ENCODE peak calls at places on chromosome 10, in ten cellular contexts. O, Q, R, I, L, H, V, Z, J and T are unnamed samples.
A peak's percentile ranks its signal among the peaks of the same experiment; 100 is the strongest.

GRCh38 chr10:94630017-94630688 is 53.4 kb upstream of the CYP2C18 start:
- DNase-seq in O (peak; percentile 34), Q (peak; percentile 66), R (no peak), I (peak; percentile 2), L (no peak), H (no peak), V (no peak), Z (peak; percentile 41), J (no peak), T (peak; percentile 34)

GRCh38 chr10:75466886-75467285 is 35.5 kb downstream of the LRMDA start:
- DNase-seq in O (no peak), Q (no peak), R (no peak), I (no peak), L (no peak), H (peak; percentile 26), V (no peak), Z (no peak), J (no peak), T (no peak)

GRCh38 chr10:130746311-130746710 is 565.2 kb downstream of the TCERG1L start:
- DNase-seq in O (no peak), Q (no peak), R (no peak), I (no peak), L (no peak), H (no peak), V (peak; percentile 69), Z (no peak), J (no peak), T (no peak)

GRCh38 chr10:71223365-71224058 is 11.1 kb downstream of the UNC5B start:
- DNase-seq in O (no peak), Q (no peak), R (no peak), I (no peak), L (no peak), H (no peak), V (peak; percentile 48), Z (no peak), J (no peak), T (no peak)

GRCh38 chr10:124911124-124912051 is 30.5 kb upstream of the ZRANB1 start:
- DNase-seq in O (no peak), Q (no peak), R (no peak), I (no peak), L (no peak), H (no peak), V (peak; percentile 21), Z (no peak), J (no peak), T (no peak)

GRCh38 chr10:35640474-35640873 is 1.6 kb downstream of the FZD8 start:
- DNase-seq in O (peak; percentile 56), Q (peak; percentile 73), R (peak; percentile 78), I (peak; percentile 92), L (no peak), H (no peak), V (peak; percentile 86), Z (peak; percentile 36), J (no peak), T (peak; percentile 22)

GRCh38 chr10:388661-389045 is 253.4 kb downstream of the ZMYND11 start:
- DNase-seq in O (no peak), Q (no peak), R (no peak), I (no peak), L (no peak), H (no peak), V (peak; percentile 59), Z (no peak), J (no peak), T (no peak)

GRCh38 chr10:113493943-113494342 is 58.9 kb upstream of the HABP2 start:
- DNase-seq in O (no peak), Q (no peak), R (no peak), I (no peak), L (no peak), H (no peak), V (no peak), Z (no peak), J (no peak), T (no peak)

GRCh38 chr10:77357611-77358010 is 280.0 kb downstream of the KCNMA1 start:
- DNase-seq in O (no peak), Q (no peak), R (no peak), I (no peak), L (no peak), H (no peak), V (no peak), Z (no peak), J (no peak), T (no peak)

GRCh38 chr10:29636178-29636577 is 1.4 kb upstream of the SVIL start:
- DNase-seq in O (no peak), Q (peak; percentile 14), R (no peak), I (no peak), L (no peak), H (no peak), V (no peak), Z (no peak), J (no peak), T (no peak)

GRCh38 chr10:122576291-122576690 is 15.7 kb downstream of the DMBT1 start:
- DNase-seq in O (no peak), Q (no peak), R (no peak), I (no peak), L (no peak), H (no peak), V (no peak), Z (no peak), J (no peak), T (no peak)

GRCh38 chr10:5534051-5534821 is 9.5 kb downstream of the CALML3 start:
- DNase-seq in O (no peak), Q (no peak), R (no peak), I (no peak), L (no peak), H (no peak), V (peak; percentile 83), Z (no peak), J (no peak), T (no peak)